ENCODE peak calls at places on chromosomes 12 and 14, in nine cellular contexts. S, K, J, Y, N, Q, V, D and M are unnamed samples.
A peak's percentile ranks its signal among the peaks of the same experiment; 100 is the strongest.

GRCh38 chr12:34400986-34401658 is 378.8 kb downstream of the ALG10 start:
- DNase-seq in S (no peak), K (peak; percentile 1), J (no peak), Y (no peak), N (no peak), Q (peak; percentile 4), V (peak; percentile 53), D (peak; percentile 0), M (peak; percentile 67)

GRCh38 chr12:26179829-26180228 is 15.5 kb upstream of the SSPN start:
- DNase-seq in S (no peak), K (peak; percentile 56), J (no peak), Y (no peak), N (no peak), Q (no peak), V (no peak), D (no peak), M (no peak)

GRCh38 chr12:123533672-123534643 is at the start of gene RILPL1:
- DNase-seq in S (peak; percentile 30), K (peak; percentile 20), J (peak; percentile 76), Y (peak; percentile 31), N (peak; percentile 80), Q (peak; percentile 68), V (peak; percentile 83), D (peak; percentile 71), M (peak; percentile 89)

GRCh38 chr12:88530868-88531267 is 49.4 kb downstream of the KITLG start:
- DNase-seq in S (no peak), K (no peak), J (no peak), Y (no peak), N (no peak), Q (no peak), V (no peak), D (no peak), M (no peak)

GRCh38 chr12:3035171-3035570 is 42.0 kb upstream of the TSPAN9 start:
- DNase-seq in S (no peak), K (no peak), J (no peak), Y (no peak), N (peak; percentile 45), Q (no peak), V (peak; percentile 41), D (no peak), M (no peak)

GRCh38 chr12:66144796-66145754 is 14.5 kb upstream of the LLPH start:
- DNase-seq in S (no peak), K (peak; percentile 62), J (no peak), Y (peak; percentile 1), N (peak; percentile 81), Q (peak; percentile 28), V (no peak), D (peak; percentile 31), M (no peak)

GRCh38 chr12:13255792-13256704 is 59.5 kb downstream of the EMP1 start:
- DNase-seq in S (peak; percentile 95), K (peak; percentile 75), J (peak; percentile 96), Y (peak; percentile 77), N (peak; percentile 97), Q (peak; percentile 94), V (peak; percentile 96), D (peak; percentile 94), M (peak; percentile 98)

GRCh38 chr14:75277796-75278421 is 719 bp upstream of the FOS start:
- DNase-seq in S (no peak), K (no peak), J (no peak), Y (peak; percentile 47), N (no peak), Q (no peak), V (no peak), D (no peak), M (no peak)

GRCh38 chr14:57871487-57872080 is 5.7 kb upstream of the SLC35F4 start:
- DNase-seq in S (peak; percentile 12), K (no peak), J (peak; percentile 35), Y (peak; percentile 51), N (peak; percentile 73), Q (no peak), V (no peak), D (peak; percentile 46), M (no peak)

GRCh38 chr12:124438415-124439056 is 128.9 kb downstream of the NCOR2 start:
- DNase-seq in S (no peak), K (no peak), J (peak; percentile 44), Y (no peak), N (no peak), Q (no peak), V (no peak), D (no peak), M (no peak)

GRCh38 chr12:50936821-50937220 is 15.5 kb upstream of the HIGD1C start:
- DNase-seq in S (no peak), K (no peak), J (no peak), Y (no peak), N (no peak), Q (no peak), V (no peak), D (no peak), M (no peak)

GRCh38 chr14:104547998-104548700 is 31.4 kb upstream of the C14orf180 start:
- DNase-seq in S (no peak), K (no peak), J (no peak), Y (no peak), N (no peak), Q (peak; percentile 8), V (peak; percentile 54), D (no peak), M (peak; percentile 23)

GRCh38 chr12:56574210-56574609 is 52.6 kb downstream of the RBMS2 start:
- DNase-seq in S (no peak), K (no peak), J (no peak), Y (no peak), N (no peak), Q (no peak), V (no peak), D (no peak), M (no peak)

GRCh38 chr14:36556811-36557433 is 25.5 kb downstream of the NKX2-8 start:
- DNase-seq in S (peak; percentile 41), K (no peak), J (peak; percentile 41), Y (peak; percentile 6), N (peak; percentile 57), Q (no peak), V (no peak), D (peak; percentile 51), M (no peak)

GRCh38 chr14:104281768-104282301 is 143.4 kb downstream of the KIF26A start:
- DNase-seq in S (no peak), K (no peak), J (no peak), Y (no peak), N (no peak), Q (peak; percentile 9), V (peak; percentile 44), D (no peak), M (peak; percentile 57)

GRCh38 chr14:104130974-104131651 is 7.3 kb upstream of the KIF26A start:
- DNase-seq in S (peak; percentile 89), K (peak; percentile 63), J (peak; percentile 47), Y (peak; percentile 45), N (peak; percentile 39), Q (peak; percentile 41), V (peak; percentile 76), D (peak; percentile 60), M (peak; percentile 67)

GRCh38 chr12:10031771-10032175 is 1.3 kb downstream of the CLEC9A start:
- DNase-seq in S (no peak), K (no peak), J (no peak), Y (no peak), N (peak; percentile 15), Q (no peak), V (no peak), D (no peak), M (no peak)